ENCODE peak calls at places on chromosome 9, in four cellular contexts. K, X, M and L are unnamed samples.

GRCh38 chr9:111691686-111692329 is 30.4 kb downstream of the GNG10 start:
- DNase-seq in K (peak; percentile 66), X (no peak), M (no peak), L (peak; percentile 58)

GRCh38 chr9:110427497-110428104 is 89.9 kb upstream of the TXNDC8 start:
- DNase-seq in K (peak; percentile 60), X (no peak), M (peak; percentile 63), L (peak; percentile 60)

GRCh38 chr9:110351009-110351467 is 13.4 kb upstream of the TXNDC8 start:
- DNase-seq in K (peak; percentile 43), X (no peak), M (no peak), L (peak; percentile 62)

GRCh38 chr9:35691757-35692301 is 2.1 kb upstream of the TPM2 start:
- DNase-seq in K (no peak), X (no peak), M (no peak), L (no peak)

GRCh38 chr9:3736186-3736585 is 210.4 kb upstream of the RFX3 start:
- DNase-seq in K (no peak), X (no peak), M (no peak), L (peak; percentile 48)

GRCh38 chr9:14542071-14542470 is 151.2 kb downstream of the ZDHHC21 start:
- DNase-seq in K (no peak), X (no peak), M (no peak), L (no peak)

GRCh38 chr9:129524848-129525345 is 96.0 kb downstream of the C9orf50 start:
- DNase-seq in K (no peak), X (no peak), M (peak; percentile 38), L (no peak)

GRCh38 chr9:109856785-109857184 is 76.8 kb downstream of the PALM2AKAP2 start:
- DNase-seq in K (no peak), X (no peak), M (no peak), L (peak; percentile 50)

GRCh38 chr9:106420511-106420944 is 442.4 kb upstream of the ZNF462 start:
- DNase-seq in K (no peak), X (no peak), M (no peak), L (peak; percentile 30)

GRCh38 chr9:124392855-124393460 is 22.3 kb downstream of the PSMB7 start:
- DNase-seq in K (peak; percentile 87), X (no peak), M (peak; percentile 27), L (peak; percentile 55)

GRCh38 chr9:124389146-124389939 is 25.9 kb downstream of the PSMB7 start:
- DNase-seq in K (no peak), X (no peak), M (peak; percentile 46), L (no peak)

GRCh38 chr9:124388275-124389048 is 26.8 kb downstream of the PSMB7 start:
- DNase-seq in K (no peak), X (no peak), M (no peak), L (no peak)

GRCh38 chr9:124392254-124392653 is 23.0 kb downstream of the PSMB7 start:
- DNase-seq in K (peak; percentile 29), X (no peak), M (no peak), L (no peak)

DNA sequence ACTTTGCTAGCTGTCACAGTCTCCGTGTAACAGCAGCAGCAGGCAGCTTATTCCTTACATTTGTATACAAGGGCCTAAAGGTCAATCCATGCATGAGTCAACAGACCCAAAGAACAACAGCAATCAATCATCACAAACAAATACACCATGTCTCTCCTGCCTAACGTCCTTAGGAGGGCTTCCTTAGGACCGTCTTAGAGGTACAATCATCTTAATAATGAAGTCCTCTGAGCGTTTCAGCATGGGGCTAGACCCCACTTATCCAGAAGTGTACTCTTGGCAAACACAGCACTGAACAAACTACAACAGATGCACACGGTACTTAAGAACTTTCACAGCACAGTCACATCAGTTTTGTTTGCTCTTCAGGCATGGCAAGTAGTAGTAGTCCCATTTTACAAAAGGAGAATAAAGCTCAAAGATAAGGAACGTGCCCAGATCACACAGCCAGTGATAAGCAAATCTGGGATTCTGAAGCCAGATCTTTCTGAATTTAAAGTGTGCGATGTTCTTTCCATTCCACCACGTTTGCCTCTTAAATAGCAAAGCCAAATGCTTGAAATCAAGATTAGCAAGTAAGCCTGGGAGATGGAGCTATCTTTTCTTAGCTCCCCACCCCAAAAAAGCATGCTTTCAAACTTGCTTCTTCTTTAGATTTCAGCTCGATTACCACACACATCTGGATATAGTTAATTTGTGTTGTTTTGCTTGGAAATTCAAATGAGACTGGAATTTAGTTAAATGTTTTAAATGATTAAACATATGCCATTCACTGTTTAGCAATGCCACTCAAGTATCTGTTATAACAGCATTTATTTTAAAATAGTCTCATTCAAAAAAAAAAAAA is 24.2 kb downstream of the PSMB7 start:
- DNase-seq in K (peak; percentile 82), X (no peak), M (no peak), L (no peak)
- H3K4me3 ChIP-seq in K (no peak overlapping the region), X (no peak overlapping the region), M (no peak overlapping the region), L (no peak overlapping the region)

DNA sequence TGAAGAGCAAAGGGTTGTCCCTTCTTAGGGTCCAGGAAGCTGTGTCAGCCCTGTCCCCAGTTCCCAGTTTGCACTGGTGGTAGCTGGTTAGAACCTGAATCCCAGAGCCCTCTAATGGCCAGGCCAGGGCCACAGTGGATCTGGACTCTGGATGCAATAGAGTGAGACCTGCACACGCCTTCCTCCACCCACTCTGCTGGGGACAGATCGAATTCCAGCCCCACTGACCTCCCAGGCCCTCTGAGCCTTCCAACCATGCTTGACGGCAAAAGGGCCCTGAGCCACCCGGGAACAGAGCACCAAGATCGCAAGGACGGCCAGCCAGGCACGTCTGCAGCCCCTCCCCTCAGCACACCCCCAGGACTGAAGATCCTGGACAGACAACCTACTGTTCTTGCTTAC is 23.7 kb downstream of the NAIF1 start:
- DNase-seq in K (no peak), X (no peak), M (no peak), L (no peak)
- H3K4me3 ChIP-seq in K (no peak overlapping the region), X (no peak overlapping the region), M (no peak overlapping the region), L (no peak overlapping the region)

DNA sequence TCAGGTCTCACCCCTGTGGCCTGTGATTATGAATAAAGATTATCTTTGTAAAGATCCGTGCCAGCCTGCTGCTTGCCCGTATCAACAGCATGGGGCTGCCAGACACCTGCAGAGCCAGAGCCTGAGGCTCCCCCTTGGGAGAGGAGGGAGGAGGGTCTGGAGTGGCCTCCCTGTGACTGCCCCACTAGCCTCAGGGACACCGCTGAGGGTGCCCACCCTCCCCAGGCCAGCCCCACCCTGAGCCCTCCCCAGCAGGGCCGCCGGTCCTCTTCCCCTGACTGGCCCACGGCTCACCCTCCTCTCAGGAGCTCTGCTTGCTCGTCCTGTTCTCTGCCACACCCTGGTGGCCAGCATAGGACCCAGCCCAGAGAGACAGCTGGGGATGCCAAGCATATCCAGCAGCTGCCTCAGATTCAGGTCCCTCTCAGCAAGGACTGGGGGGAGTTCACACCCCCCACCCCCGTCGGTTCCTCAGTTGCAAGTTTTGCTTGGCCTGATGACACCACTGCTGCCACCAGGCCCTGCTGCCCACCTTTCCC is 1.9 kb downstream of the SSNA1 start:
- DNase-seq in K (no peak), X (no peak), M (peak; percentile 47), L (no peak)
- H3K4me3 ChIP-seq in K (no peak overlapping the region), X (no peak overlapping the region), M (no peak overlapping the region), L (no peak overlapping the region)

DNA sequence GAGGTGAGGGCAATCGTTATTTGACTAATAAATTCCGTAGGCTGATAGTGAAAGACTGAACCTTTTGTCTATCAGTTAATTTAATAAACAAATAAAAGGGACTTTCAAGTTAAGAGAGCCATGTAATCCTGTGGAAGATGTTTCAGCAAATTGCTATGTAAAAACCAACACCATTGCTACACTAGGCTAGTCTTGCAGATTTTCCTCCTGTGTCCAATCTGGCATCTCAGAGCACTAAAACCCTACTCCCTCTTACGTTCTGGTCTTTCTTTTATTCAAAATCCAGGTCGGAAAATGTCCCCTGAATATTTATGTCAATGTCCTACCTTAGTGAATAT is 478.8 kb upstream of the TNC start:
- DNase-seq in K (no peak), X (no peak), M (no peak), L (no peak)
- H3K4me3 ChIP-seq in K (no peak overlapping the region), X (no peak overlapping the region), M (no peak overlapping the region), L (no peak overlapping the region)

GRCh38 chr9:7936201-7936600 is 136.6 kb upstream of the DMAC1 start:
- DNase-seq in K (no peak), X (no peak), M (no peak), L (no peak)

GRCh38 chr9:7937018-7937417 is 137.4 kb upstream of the DMAC1 start:
- DNase-seq in K (no peak), X (no peak), M (no peak), L (no peak)

GRCh38 chr9:7938092-7938491 is 138.5 kb upstream of the DMAC1 start:
- DNase-seq in K (no peak), X (no peak), M (no peak), L (no peak)

GRCh38 chr9:7935666-7936065 is 136.1 kb upstream of the DMAC1 start:
- DNase-seq in K (no peak), X (no peak), M (no peak), L (no peak)
- H3K4me3 ChIP-seq in K (no peak overlapping the region), X (no peak overlapping the region), M (no peak overlapping the region), L (no peak overlapping the region)

DNA sequence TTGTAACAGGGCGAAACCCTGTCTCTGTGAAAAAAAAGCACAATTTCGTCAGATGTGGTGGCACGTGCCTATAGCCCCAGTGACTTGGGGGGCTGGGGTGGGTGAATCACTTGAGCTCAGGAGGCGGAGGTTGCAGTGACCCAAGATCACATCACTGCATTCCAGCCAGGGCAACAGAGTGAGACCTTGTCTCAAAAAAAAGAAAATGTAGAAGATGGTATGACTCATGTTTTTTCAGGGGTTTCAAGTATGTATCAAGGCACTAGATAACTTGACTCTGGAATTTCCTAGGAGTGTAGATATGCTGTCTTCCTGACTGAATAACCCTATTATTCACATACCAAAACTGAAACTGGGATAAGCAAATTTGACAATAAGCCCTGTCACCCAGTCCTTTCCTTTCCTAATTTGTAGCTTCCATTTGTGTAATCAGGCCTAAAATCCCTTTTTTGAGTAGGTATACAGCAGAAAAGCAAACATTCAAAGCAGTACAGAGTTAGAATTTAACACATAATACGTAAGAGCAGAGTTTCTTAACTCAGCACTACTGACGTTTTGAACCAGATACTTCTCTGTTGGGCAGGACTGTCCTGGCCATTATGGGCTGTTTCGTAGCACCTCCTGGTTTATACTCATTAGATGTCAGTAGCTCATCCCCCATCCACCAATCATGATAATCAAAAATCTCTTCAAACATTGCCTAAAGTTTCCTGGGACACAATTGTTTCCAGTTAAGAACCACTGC is 17.3 kb upstream of the ANKRD18B start:
- DNase-seq in K (peak; percentile 90), X (no peak), M (no peak), L (peak; percentile 96)
- H3K4me3 ChIP-seq in K (peak overlapping the region; percentile 14), X (no peak overlapping the region), M (no peak overlapping the region), L (no peak overlapping the region)